ENCODE peak calls at places on chromosomes 16 and 17, in five cellular contexts. One of them, this sample, is unnamed.

GRCh38 chr16:31071861-31072260 is 2.2 kb downstream of the ZNF668 start:
- DNase-seq in fibroblast of lung: peak; percentile 77
- DNase-seq in Panc1: no peak
- DNase-seq in WTC11: no peak
- DNase-seq in AG09309: peak; percentile 76
- DNase-seq in this sample: no peak

GRCh38 chr16:15055141-15056053 is 477 bp downstream of the NTAN1 start:
- DNase-seq in fibroblast of lung: peak; percentile 42
- DNase-seq in WTC11: peak; percentile 69
- DNase-seq in AG09309: no peak
- DNase-seq in Panc1: no peak
- DNase-seq in this sample: peak; percentile 78

GRCh38 chr17:7587831-7588230 is 2.1 kb downstream of the SOX15 start:
- DNase-seq in AG09309: no peak
- DNase-seq in Panc1: no peak
- DNase-seq in WTC11: no peak
- DNase-seq in fibroblast of lung: no peak
- DNase-seq in this sample: no peak

GRCh38 chr17:36611345-36612072 is 10.1 kb downstream of the MRM1 start:
- DNase-seq in fibroblast of lung: peak; percentile 71
- DNase-seq in Panc1: no peak
- DNase-seq in AG09309: peak; percentile 62
- DNase-seq in WTC11: no peak
- DNase-seq in this sample: no peak

GRCh38 chr16:84741351-84741791 is 41.6 kb downstream of the USP10 start:
- DNase-seq in Panc1: no peak
- DNase-seq in WTC11: no peak
- DNase-seq in fibroblast of lung: peak; percentile 33
- DNase-seq in AG09309: no peak
- DNase-seq in this sample: peak; percentile 62

GRCh38 chr16:51938861-51939260 is 608.1 kb downstream of the TOX3 start:
- DNase-seq in WTC11: no peak
- DNase-seq in fibroblast of lung: peak; percentile 53
- DNase-seq in Panc1: no peak
- DNase-seq in AG09309: no peak
- DNase-seq in this sample: no peak

GRCh38 chr16:48647794-48648193 is 37.8 kb upstream of the N4BP1 start:
- DNase-seq in WTC11: no peak
- DNase-seq in fibroblast of lung: no peak
- DNase-seq in Panc1: no peak
- DNase-seq in AG09309: no peak
- DNase-seq in this sample: no peak

GRCh38 chr17:9115446-9116265 is 94.3 kb downstream of the NTN1 start:
- DNase-seq in fibroblast of lung: peak; percentile 59
- DNase-seq in AG09309: no peak
- DNase-seq in Panc1: no peak
- DNase-seq in WTC11: peak; percentile 79
- DNase-seq in this sample: peak; percentile 93

GRCh38 chr17:17422641-17423040 is 54.2 kb upstream of the MED9 start:
- DNase-seq in WTC11: no peak
- DNase-seq in Panc1: no peak
- DNase-seq in AG09309: no peak
- DNase-seq in fibroblast of lung: no peak
- DNase-seq in this sample: no peak

GRCh38 chr17:7263071-7263800 is 958 bp upstream of the CLDN7 start:
- DNase-seq in fibroblast of lung: no peak
- DNase-seq in WTC11: peak; percentile 93
- DNase-seq in Panc1: no peak
- DNase-seq in AG09309: no peak
- DNase-seq in this sample: no peak

GRCh38 chr17:21193031-21193430 is 20.9 kb downstream of the TMEM11 start:
- DNase-seq in fibroblast of lung: no peak
- DNase-seq in Panc1: no peak
- DNase-seq in WTC11: no peak
- DNase-seq in AG09309: no peak
- DNase-seq in this sample: no peak

GRCh38 chr17:34413443-34414076 is 50.5 kb upstream of the CCL1 start:
- DNase-seq in fibroblast of lung: no peak
- DNase-seq in AG09309: no peak
- DNase-seq in WTC11: no peak
- DNase-seq in Panc1: no peak
- DNase-seq in this sample: peak; percentile 64

GRCh38 chr16:14338236-14338635 is 267.1 kb downstream of the MRTFB start:
- DNase-seq in Panc1: no peak
- DNase-seq in fibroblast of lung: no peak
- DNase-seq in WTC11: no peak
- DNase-seq in AG09309: no peak
- DNase-seq in this sample: no peak

GRCh38 chr16:35750157-35750689 is 2290.8 kb downstream of the TP53TG3F start:
- DNase-seq in Panc1: no peak
- DNase-seq in fibroblast of lung: no peak
- DNase-seq in AG09309: no peak
- DNase-seq in WTC11: no peak
- DNase-seq in this sample: no peak

GRCh38 chr16:14509675-14510132 is 120.4 kb downstream of the PARN start:
- DNase-seq in Panc1: no peak
- DNase-seq in fibroblast of lung: no peak
- DNase-seq in AG09309: no peak
- DNase-seq in WTC11: no peak
- DNase-seq in this sample: no peak

GRCh38 chr16:57677622-57678369 is 9.7 kb downstream of the ADGRG3 start:
- DNase-seq in WTC11: no peak
- DNase-seq in fibroblast of lung: no peak
- DNase-seq in Panc1: no peak
- DNase-seq in AG09309: no peak
- DNase-seq in this sample: no peak

GRCh38 chr17:43880420-43880991 is 26.8 kb downstream of the MPP2 start:
- DNase-seq in WTC11: peak; percentile 79
- DNase-seq in fibroblast of lung: peak; percentile 4
- DNase-seq in AG09309: no peak
- DNase-seq in Panc1: peak; percentile 32
- DNase-seq in this sample: peak; percentile 34

GRCh38 chr17:64384253-64385186 is 6.1 kb downstream of the PECAM1 start:
- DNase-seq in AG09309: no peak
- DNase-seq in WTC11: no peak
- DNase-seq in fibroblast of lung: no peak
- DNase-seq in Panc1: no peak
- DNase-seq in this sample: peak; percentile 36

GRCh38 chr17:81392909-81393654 is 2.2 kb upstream of the BAHCC1 start:
- DNase-seq in WTC11: peak; percentile 49
- DNase-seq in AG09309: no peak
- DNase-seq in Panc1: no peak
- DNase-seq in fibroblast of lung: peak; percentile 34
- DNase-seq in this sample: peak; percentile 52

GRCh38 chr17:8353736-8354135 is 14.1 kb downstream of the ODF4 start:
- DNase-seq in fibroblast of lung: no peak
- DNase-seq in AG09309: no peak
- DNase-seq in WTC11: no peak
- DNase-seq in Panc1: no peak
- DNase-seq in this sample: no peak

GRCh38 chr16:275041-275621 is 613 bp downstream of the RGS11 start:
- DNase-seq in Panc1: no peak
- DNase-seq in WTC11: peak; percentile 54
- DNase-seq in fibroblast of lung: no peak
- DNase-seq in AG09309: no peak
- DNase-seq in this sample: no peak

GRCh38 chr17:70875729-70876344 is 706.5 kb downstream of the KCNJ2 start:
- DNase-seq in WTC11: no peak
- DNase-seq in fibroblast of lung: peak; percentile 14
- DNase-seq in AG09309: no peak
- DNase-seq in Panc1: no peak
- DNase-seq in this sample: no peak

GRCh38 chr17:64291268-64291851 is 28.3 kb upstream of the TEX2 start:
- DNase-seq in fibroblast of lung: no peak
- DNase-seq in AG09309: no peak
- DNase-seq in Panc1: no peak
- DNase-seq in WTC11: no peak
- DNase-seq in this sample: peak; percentile 53

GRCh38 chr17:57528084-57528451 is 217.0 kb downstream of the CCDC182 start:
- DNase-seq in AG09309: no peak
- DNase-seq in Panc1: no peak
- DNase-seq in fibroblast of lung: no peak
- DNase-seq in WTC11: no peak
- DNase-seq in this sample: no peak

GRCh38 chr17:74936470-74936799 is 737 bp downstream of the OTOP3 start:
- DNase-seq in Panc1: no peak
- DNase-seq in AG09309: no peak
- DNase-seq in WTC11: no peak
- DNase-seq in fibroblast of lung: no peak
- DNase-seq in this sample: no peak
- TF ChIP-seq CTCF in Panc1: no peak
- TF ChIP-seq CTCF in AG09309: no peak
- TF ChIP-seq CTCF in WTC11: no peak
- TF ChIP-seq CTCF in fibroblast of lung: no peak
- TF ChIP-seq CTCF in this sample: no peak

DNA sequence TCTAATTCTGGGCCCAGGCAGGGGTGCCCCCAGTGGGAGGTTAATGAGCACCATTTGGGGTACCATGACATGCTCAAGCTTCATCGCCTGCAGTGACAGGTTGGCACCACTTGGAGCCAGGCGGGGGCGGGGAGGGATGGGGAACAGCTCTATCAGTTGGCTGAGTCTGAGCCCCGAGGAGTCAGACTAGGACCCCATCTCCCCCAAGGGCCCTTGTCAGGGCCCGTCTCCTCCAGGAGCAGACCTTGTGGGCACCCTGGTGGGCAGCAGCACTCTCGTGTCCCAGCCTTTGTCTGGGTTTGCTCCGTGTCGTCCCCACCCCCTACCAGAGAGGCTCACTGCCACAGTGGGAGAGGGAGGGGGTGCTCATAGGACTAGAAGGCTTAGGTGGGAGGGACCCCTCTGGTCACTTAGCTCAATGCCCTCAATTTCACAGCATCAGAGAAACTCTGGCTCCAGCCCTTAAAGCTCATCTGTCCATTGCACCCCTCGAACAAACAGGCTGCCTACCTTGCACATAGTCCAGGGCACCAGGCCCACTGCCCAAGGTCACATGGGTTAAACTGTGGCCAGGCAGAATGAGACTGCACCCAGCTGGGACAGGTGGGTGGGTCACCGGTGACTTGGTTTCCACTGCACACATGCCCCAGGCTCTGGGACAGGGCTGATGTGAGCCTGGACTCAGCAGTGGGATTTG is 4.1 kb downstream of the PPP1R9B start:
- DNase-seq in Panc1: no peak
- DNase-seq in fibroblast of lung: no peak
- DNase-seq in AG09309: no peak
- DNase-seq in WTC11: no peak
- DNase-seq in this sample: no peak
- TF ChIP-seq CTCF in Panc1: no peak
- TF ChIP-seq CTCF in fibroblast of lung: no peak
- TF ChIP-seq CTCF in AG09309: peak; percentile 10
- TF ChIP-seq CTCF in WTC11: no peak
- TF ChIP-seq CTCF in this sample: peak; percentile 0

DNA sequence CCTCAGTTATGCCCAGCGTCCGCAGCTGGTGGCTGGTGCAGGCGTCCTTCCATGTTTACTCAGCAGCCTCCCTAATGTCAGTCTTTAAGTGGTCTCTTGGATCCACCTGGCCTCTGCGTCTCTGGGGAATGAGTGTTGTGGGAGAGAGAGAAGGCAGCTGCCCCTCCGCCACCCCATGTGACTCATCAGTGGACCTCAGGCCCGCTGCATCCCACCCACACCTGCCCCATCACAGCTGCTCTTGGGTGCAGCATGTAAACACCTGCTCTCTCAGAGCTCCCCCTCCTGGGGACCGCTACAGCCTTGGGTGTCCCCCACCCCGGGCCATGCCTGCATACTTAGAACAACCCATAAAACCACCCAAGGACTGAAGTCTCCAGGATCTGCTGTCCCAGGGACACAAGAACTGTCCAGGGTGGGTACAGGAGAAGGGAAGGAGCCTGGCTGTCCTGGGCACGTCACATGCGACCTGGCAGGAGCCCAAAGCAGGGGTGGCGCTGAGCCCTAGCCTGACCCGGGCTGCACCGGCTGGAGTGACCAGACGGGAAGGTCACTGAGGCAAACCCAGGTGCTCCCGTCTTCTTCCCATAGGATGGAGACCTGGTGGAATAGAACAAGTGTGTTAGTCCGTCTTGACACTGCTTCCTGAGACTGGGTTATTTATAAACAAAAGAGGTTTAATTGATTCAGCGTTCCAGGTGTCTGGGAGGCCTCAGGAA is 4.2 kb downstream of the C16orf90 start:
- DNase-seq in WTC11: peak; percentile 45
- DNase-seq in fibroblast of lung: no peak
- DNase-seq in AG09309: no peak
- DNase-seq in Panc1: no peak
- DNase-seq in this sample: peak; percentile 30
- TF ChIP-seq CTCF in WTC11: no peak
- TF ChIP-seq CTCF in fibroblast of lung: no peak
- TF ChIP-seq CTCF in AG09309: no peak
- TF ChIP-seq CTCF in Panc1: no peak
- TF ChIP-seq CTCF in this sample: no peak

DNA sequence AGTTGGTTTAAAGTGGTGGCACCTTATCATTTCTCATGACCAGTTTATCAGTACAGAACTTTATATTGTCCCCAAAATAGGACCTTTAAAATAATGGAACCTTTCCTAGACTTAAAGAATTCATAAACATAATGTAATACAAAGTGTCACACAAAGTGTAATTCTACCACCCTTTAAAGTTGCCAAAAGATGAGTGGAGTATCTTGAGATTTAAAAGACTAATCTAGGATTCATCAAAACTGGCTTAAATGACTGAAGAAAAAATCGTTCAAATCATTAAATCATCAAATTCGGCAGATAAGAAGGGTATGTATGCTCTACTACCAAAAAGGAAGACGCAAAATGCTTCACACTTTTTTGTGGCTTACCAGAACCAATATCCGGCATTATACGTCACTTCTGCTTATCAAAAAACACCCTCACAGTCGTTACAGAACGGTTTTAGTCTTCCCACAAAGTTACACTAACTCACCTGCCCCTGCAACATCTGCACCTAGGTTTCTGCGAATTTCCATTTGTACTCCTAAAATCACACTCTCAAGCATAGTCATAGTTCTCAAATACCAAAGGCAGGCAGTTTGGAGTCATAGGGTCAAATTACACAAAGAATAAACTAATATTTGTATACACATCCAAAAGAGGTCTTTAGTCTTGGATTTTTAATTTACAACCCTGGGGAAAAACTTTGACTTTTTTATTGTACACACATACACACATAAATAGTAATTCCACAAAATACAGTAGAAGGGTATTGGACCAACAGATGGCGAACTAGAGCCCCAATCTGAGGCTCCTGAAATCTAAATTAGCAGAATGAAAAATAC is 1.4 kb upstream of the KANSL1 start:
- DNase-seq in Panc1: peak; percentile 30
- DNase-seq in fibroblast of lung: peak; percentile 80
- DNase-seq in AG09309: no peak
- DNase-seq in WTC11: no peak
- DNase-seq in this sample: peak; percentile 90
- TF ChIP-seq CTCF in Panc1: peak; percentile 79
- TF ChIP-seq CTCF in fibroblast of lung: peak; percentile 80
- TF ChIP-seq CTCF in AG09309: peak; percentile 77
- TF ChIP-seq CTCF in WTC11: no peak
- TF ChIP-seq CTCF in this sample: peak; percentile 57

DNA sequence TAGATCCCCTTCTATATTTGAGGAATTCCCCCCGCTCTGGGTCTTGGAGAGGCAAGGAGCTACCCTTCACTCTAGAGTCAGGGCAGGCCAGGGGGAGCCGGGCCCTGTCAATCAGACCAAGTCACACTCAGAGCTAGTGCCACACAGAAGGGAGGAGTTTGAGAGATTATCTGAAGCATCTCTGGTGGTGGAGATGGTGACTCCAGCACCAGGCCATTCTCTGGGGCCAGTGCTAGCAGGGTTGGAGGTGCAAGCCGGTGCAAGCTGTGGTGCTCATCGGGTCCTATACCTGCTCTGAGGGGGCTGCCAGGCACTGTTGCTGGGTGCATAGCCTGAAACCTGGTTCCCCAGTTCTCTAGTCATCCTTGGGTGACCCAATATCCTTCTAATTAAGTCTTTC is 201.2 kb downstream of the COPRS start:
- DNase-seq in WTC11: no peak
- DNase-seq in fibroblast of lung: no peak
- DNase-seq in AG09309: no peak
- DNase-seq in Panc1: no peak
- DNase-seq in this sample: no peak
- TF ChIP-seq CTCF in WTC11: no peak
- TF ChIP-seq CTCF in fibroblast of lung: no peak
- TF ChIP-seq CTCF in AG09309: no peak
- TF ChIP-seq CTCF in Panc1: no peak
- TF ChIP-seq CTCF in this sample: no peak

This sample was measured in NB4.